ENCODE peak calls at places on chromosome 14, in seven cellular contexts. P is psoas muscle; J is WERI-Rb-1; O is aorta; Q is CD8-positive, alpha-beta memory T cell; C is HCT116; R is spleen. E is an unnamed sample.

GRCh38 chr14:24858052-24858451 is 191.9 kb downstream of the STXBP6 start:
- DNase-seq in Q (no peak), J (no peak), C (no peak), O (no peak), P (no peak), R (no peak), E (no peak)

GRCh38 chr14:34324363-34324795 is 137.7 kb downstream of the SPTSSA start:
- DNase-seq in O (no peak), Q (peak; percentile 15), J (peak; percentile 29), R (no peak), P (no peak), C (peak; percentile 27), E (peak; percentile 54)

GRCh38 chr14:23727566-23728335 is 91.6 kb downstream of the DHRS2 start:
- DNase-seq in O (no peak), J (peak; percentile 40), Q (no peak), C (peak; percentile 56), P (no peak), R (no peak), E (peak; percentile 69)

GRCh38 chr14:104979758-104980591 is 1.8 kb upstream of the AHNAK2 start:
- DNase-seq in C (no peak), Q (no peak), O (peak; percentile 81), J (no peak), P (peak; percentile 86), R (peak; percentile 2), E (no peak)

GRCh38 chr14:23025181-23025788 is 9.4 kb downstream of the PSMB5 start:
- DNase-seq in Q (no peak), C (no peak), R (no peak), O (no peak), P (no peak), J (peak; percentile 88), E (no peak)

GRCh38 chr14:45785240-45785639 is 532.2 kb upstream of the MIS18BP1 start:
- DNase-seq in Q (no peak), R (no peak), J (no peak), O (no peak), C (no peak), P (no peak), E (no peak)

GRCh38 chr14:71932229-71932951 is at the start of gene RGS6:
- DNase-seq in R (no peak), J (peak; percentile 59), Q (peak; percentile 1), O (no peak), C (peak; percentile 43), P (no peak), E (peak; percentile 93)

GRCh38 chr14:67620217-67620789 is 583 bp downstream of the ARG2 start:
- DNase-seq in J (peak; percentile 35), P (no peak), C (no peak), O (peak; percentile 77), Q (no peak), R (peak; percentile 68), E (peak; percentile 70)

GRCh38 chr14:103896578-103896977 is 31.7 kb upstream of the TDRD9 start:
- DNase-seq in P (no peak), J (no peak), Q (no peak), O (no peak), R (no peak), C (no peak), E (peak; percentile 36)

GRCh38 chr14:25431211-25432076 is 381.5 kb upstream of the STXBP6 start:
- DNase-seq in P (no peak), R (no peak), Q (no peak), J (peak; percentile 13), C (no peak), O (no peak), E (peak; percentile 40)

GRCh38 chr14:89848165-89848564 is 106.4 kb downstream of the EFCAB11 start:
- DNase-seq in O (no peak), J (no peak), Q (no peak), R (no peak), P (no peak), C (no peak), E (no peak)

GRCh38 chr14:63611078-63611477 is 30.6 kb downstream of the WDR89 start:
- DNase-seq in R (no peak), C (no peak), J (no peak), O (no peak), P (no peak), Q (no peak), E (no peak)

GRCh38 chr14:94112513-94113060 is 2.1 kb downstream of the IFI27 start:
- DNase-seq in Q (no peak), J (no peak), C (no peak), O (no peak), R (no peak), P (no peak), E (no peak)

GRCh38 chr14:28382460-28383220 is 383.9 kb upstream of the FOXG1 start:
- DNase-seq in C (no peak), P (no peak), Q (no peak), R (no peak), O (no peak), J (no peak), E (no peak)

GRCh38 chr14:30230719-30231118 is 303.1 kb upstream of the PRKD1 start:
- DNase-seq in O (no peak), C (no peak), R (no peak), Q (no peak), P (no peak), J (no peak), E (no peak)

GRCh38 chr14:48580692-48581091 is 905.3 kb upstream of the MDGA2 start:
- DNase-seq in P (no peak), R (no peak), O (no peak), J (no peak), Q (no peak), C (no peak), E (peak; percentile 5)

GRCh38 chr14:68393178-68393763 is 399.6 kb downstream of the ZFP36L1 start:
- DNase-seq in C (no peak), R (no peak), P (no peak), J (no peak), Q (no peak), O (no peak), E (no peak)

GRCh38 chr14:21209185-21209584 is 53.3 kb upstream of the OR5AU1 start:
- DNase-seq in J (no peak), C (no peak), Q (no peak), R (no peak), P (no peak), O (no peak), E (no peak)
- H3K36me3 ChIP-seq in J (peaks cover 95% of the 10 kb centered on the region), C (peaks cover 89% of the 10 kb centered on the region), Q (peaks cover 46% of the 10 kb centered on the region), R (peaks cover 65% of the 10 kb centered on the region), P (peaks cover 82% of the 10 kb centered on the region), O (peaks cover 12% of the 10 kb centered on the region), E (peaks cover 31% of the 10 kb centered on the region)

DNA sequence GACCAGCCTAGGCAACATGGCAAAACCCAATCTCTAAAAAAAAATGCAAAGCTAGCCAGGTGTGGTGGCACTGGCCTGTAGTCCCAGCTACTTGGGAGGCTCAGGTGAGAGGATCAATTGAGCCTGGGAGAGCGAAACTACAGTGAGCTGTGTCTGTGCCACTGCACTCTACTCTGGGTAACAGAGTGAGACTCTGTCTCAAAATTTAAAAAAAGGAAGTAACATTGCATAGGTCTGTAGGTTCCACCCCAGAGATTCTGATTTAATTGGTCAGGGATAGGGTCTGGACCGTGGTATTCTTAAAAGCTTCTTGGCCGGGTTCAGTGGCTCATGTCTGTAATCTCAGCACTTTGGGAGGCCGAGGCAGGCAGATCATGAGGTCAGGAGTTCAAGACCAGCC is 26.2 kb downstream of the ZC2HC1C start:
- DNase-seq in Q (no peak), P (no peak), R (no peak), J (no peak), C (no peak), O (no peak), E (no peak)
- H3K36me3 ChIP-seq in Q (peaks cover 43% of the 10 kb centered on the region), P (peaks cover 97% of the 10 kb centered on the region), R (peaks cover 89% of the 10 kb centered on the region), J (peaks cover 66% of the 10 kb centered on the region), C (peaks cover 29% of the 10 kb centered on the region), O (peaks cover 5% of the 10 kb centered on the region), E (peaks cover 11% of the 10 kb centered on the region)

GRCh38 chr14:73216035-73216434 is 21.3 kb upstream of the PAPLN start:
- DNase-seq in P (no peak), C (no peak), Q (no peak), O (no peak), J (no peak), R (no peak), E (no peak)
- H3K36me3 ChIP-seq in P (peaks cover 89% of the 10 kb centered on the region), C (peaks cover 8% of the 10 kb centered on the region), Q (peaks cover 43% of the 10 kb centered on the region), O (peaks cover 13% of the 10 kb centered on the region), J (peaks cover 53% of the 10 kb centered on the region), R (peaks cover 63% of the 10 kb centered on the region), E (peaks cover 12% of the 10 kb centered on the region)

GRCh38 chr14:100883789-100884101 is 19.8 kb downstream of the RTL1 start:
- DNase-seq in R (peak; percentile 59), C (no peak), J (no peak), O (peak; percentile 50), Q (no peak), P (peak; percentile 31), E (no peak)

GRCh38 chr14:100884456-100884855 is 19.1 kb downstream of the RTL1 start:
- DNase-seq in J (no peak), R (peak; percentile 43), Q (no peak), P (no peak), O (peak; percentile 27), C (no peak), E (no peak)

GRCh38 chr14:100882991-100883788 is 20.3 kb downstream of the RTL1 start:
- DNase-seq in J (no peak), P (peak; percentile 34), R (peak; percentile 67), Q (no peak), O (peak; percentile 68), C (no peak), E (no peak)

GRCh38 chr14:100887728-100888335 is 15.7 kb downstream of the RTL1 start:
- DNase-seq in C (no peak), R (no peak), Q (no peak), P (no peak), O (peak; percentile 52), J (no peak), E (no peak)

GRCh38 chr14:100885196-100886030 is 18.1 kb downstream of the RTL1 start:
- DNase-seq in O (no peak), R (no peak), Q (no peak), P (peak; percentile 35), C (no peak), J (no peak), E (no peak)
- H3K36me3 ChIP-seq in O (no peaks in the 10 kb centered on the region), R (no peaks in the 10 kb centered on the region), Q (no peaks in the 10 kb centered on the region), P (no peaks in the 10 kb centered on the region), C (no peaks in the 10 kb centered on the region), J (no peaks in the 10 kb centered on the region), E (no peaks in the 10 kb centered on the region)

GRCh38 chr14:40936861-40937260 is 669.8 kb upstream of the LRFN5 start:
- DNase-seq in O (no peak), P (no peak), Q (no peak), J (no peak), C (no peak), R (no peak), E (no peak)
- H3K36me3 ChIP-seq in O (no peaks in the 10 kb centered on the region), P (no peaks in the 10 kb centered on the region), Q (no peaks in the 10 kb centered on the region), J (no peaks in the 10 kb centered on the region), C (no peaks in the 10 kb centered on the region), R (no peaks in the 10 kb centered on the region), E (no peaks in the 10 kb centered on the region)

DNA sequence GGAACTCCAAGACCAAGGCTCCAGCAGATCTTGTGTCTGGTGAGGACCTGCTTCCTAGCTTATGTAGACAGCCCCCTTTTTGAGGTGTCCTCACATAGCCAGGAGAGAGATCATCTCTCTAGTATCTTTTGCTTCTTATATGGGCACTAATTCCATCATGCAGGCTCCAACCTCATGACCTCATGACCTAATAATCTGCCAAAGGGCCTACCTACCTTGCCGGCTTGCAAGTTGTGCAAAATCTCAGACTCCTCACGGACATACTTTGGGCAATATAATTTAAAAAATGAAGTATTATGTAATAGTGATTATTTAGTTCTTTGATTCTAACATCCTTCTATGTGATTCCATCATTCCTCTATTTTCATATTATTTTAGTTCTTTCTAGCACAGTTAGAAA is 333.1 kb upstream of the DIO2 start:
- DNase-seq in O (no peak), J (no peak), Q (no peak), P (no peak), R (no peak), C (no peak), E (no peak)
- H3K36me3 ChIP-seq in O (no peaks in the 10 kb centered on the region), J (no peaks in the 10 kb centered on the region), Q (no peaks in the 10 kb centered on the region), P (no peaks in the 10 kb centered on the region), R (no peaks in the 10 kb centered on the region), C (no peaks in the 10 kb centered on the region), E (no peaks in the 10 kb centered on the region)